ENCODE peak calls at places on chromosomes 7 and 10, in six cellular contexts. C is AG08396, R is HFFc6, Y is AG04449, P is dorsolateral prefrontal cortex, W is caudate nucleus. A is an unnamed sample.

GRCh38 chr10:44989621-44990301 is 11.0 kb upstream of the ZNF22 start:
- DNase-seq in C (no peak), R (no peak), Y (no peak), P (no peak), W (no peak), A (no peak)

GRCh38 chr7:87058739-87059524 is 522 bp downstream of the ELAPOR2 start:
- DNase-seq in C (peak), R (no peak), Y (no peak), P (peak), W (peak), A (peak)

GRCh38 chr7:140267381-140268226 is 90.8 kb upstream of the KDM7A start:
- DNase-seq in C (no peak), R (no peak), Y (no peak), P (no peak), W (no peak), A (no peak)

GRCh38 chr7:146414872-146415271 is 298.3 kb downstream of the CNTNAP2 start:
- DNase-seq in C (no peak), R (no peak), Y (no peak), P (no peak), W (no peak), A (no peak)

GRCh38 chr7:33757563-33758165 is 147.7 kb upstream of the BMPER start:
- DNase-seq in C (no peak), R (peak), Y (no peak), P (no peak), W (no peak), A (no peak)

GRCh38 chr7:80584778-80585177 is 53.7 kb upstream of the CD36 start:
- DNase-seq in C (peak), R (no peak), Y (peak), P (no peak), W (no peak), A (no peak)

GRCh38 chr10:101777857-101778145 is 1.9 kb upstream of the FGF8 start:
- DNase-seq in C (peak), R (no peak), Y (no peak), P (no peak), W (no peak), A (no peak)

GRCh38 chr7:42661312-42661711 is 250.6 kb downstream of the C7orf25 start:
- DNase-seq in C (no peak), R (peak), Y (no peak), P (no peak), W (no peak), A (no peak)

GRCh38 chr7:80078159-80078731 is 56.4 kb upstream of the GNAI1 start:
- DNase-seq in C (no peak), R (peak), Y (no peak), P (no peak), W (no peak), A (no peak)

GRCh38 chr7:84258628-84259027 is 64.0 kb upstream of the SEMA3A start:
- DNase-seq in C (no peak), R (peak), Y (peak), P (no peak), W (no peak), A (no peak)

GRCh38 chr10:79336739-79337138 is 10.5 kb upstream of the PPIF start:
- DNase-seq in C (no peak), R (no peak), Y (no peak), P (peak), W (no peak), A (no peak)

GRCh38 chr10:125048101-125048864 is 106.4 kb downstream of the ZRANB1 start:
- DNase-seq in C (peak), R (peak), Y (no peak), P (peak), W (peak), A (peak)

GRCh38 chr10:36366843-36367242 is 724.7 kb upstream of the FZD8 start:
- DNase-seq in C (no peak), R (no peak), Y (no peak), P (no peak), W (no peak), A (no peak)

GRCh38 chr7:85074-85945 is 107.1 kb upstream of the FAM20C start:
- DNase-seq in C (peak), R (peak), Y (no peak), P (no peak), W (no peak), A (no peak)

GRCh38 chr10:11724938-11725776 is 17.0 kb upstream of the ECHDC3 start:
- DNase-seq in C (peak), R (peak), Y (peak), P (no peak), W (no peak), A (no peak)

GRCh38 chr7:158272509-158273137 is 315.0 kb downstream of the PTPRN2 start:
- DNase-seq in C (no peak), R (no peak), Y (no peak), P (peak), W (no peak), A (no peak)

GRCh38 chr10:75508239-75508813 is 76.9 kb downstream of the LRMDA start:
- DNase-seq in C (peak), R (no peak), Y (peak), P (no peak), W (no peak), A (no peak)

GRCh38 chr10:99964791-99965190 is 45.0 kb downstream of the DNMBP start:
- DNase-seq in C (peak), R (peak), Y (no peak), P (no peak), W (no peak), A (no peak)

GRCh38 chr7:105769951-105770628 is 106.3 kb downstream of the ATXN7L1 start:
- DNase-seq in C (peak), R (peak), Y (no peak), P (no peak), W (no peak), A (no peak)

GRCh38 chr7:51860305-51860704 is 543.7 kb upstream of the COBL start:
- DNase-seq in C (no peak), R (no peak), Y (no peak), P (no peak), W (no peak), A (no peak)

GRCh38 chr10:12703813-12704212 is 297.7 kb downstream of the CCDC3 start:
- DNase-seq in C (peak), R (peak), Y (peak), P (no peak), W (no peak), A (no peak)

GRCh38 chr7:49099587-49100326 is 175.4 kb downstream of the CDC14C start:
- DNase-seq in C (no peak), R (no peak), Y (no peak), P (no peak), W (no peak), A (no peak)

GRCh38 chr7:134826105-134826504 is 46.7 kb downstream of the CALD1 start:
- DNase-seq in C (peak), R (no peak), Y (no peak), P (no peak), W (no peak), A (no peak)

GRCh38 chr7:114825423-114825951 is 96.4 kb upstream of the MDFIC start:
- DNase-seq in C (no peak), R (no peak), Y (no peak), P (no peak), W (no peak), A (no peak)

GRCh38 chr7:76383089-76383944 is 24.5 kb upstream of the YWHAG start:
- DNase-seq in C (no peak), R (no peak), Y (no peak), P (no peak), W (no peak), A (no peak)

GRCh38 chr7:138249975-138250374 is 173.7 kb downstream of the AKR1D1 start:
- DNase-seq in C (no peak), R (no peak), Y (no peak), P (no peak), W (no peak), A (no peak)

GRCh38 chr7:132791036-132791435 is 214.8 kb upstream of the PLXNA4 start:
- DNase-seq in C (no peak), R (no peak), Y (no peak), P (no peak), W (no peak), A (no peak)

GRCh38 chr7:158695726-158696452 is 8.7 kb downstream of the NCAPG2 start:
- DNase-seq in C (peak), R (peak), Y (no peak), P (no peak), W (no peak), A (peak)